ENCODE peak calls at places on chromosomes 4 and X, in eight cellular contexts. K is mucosa of gallbladder, B is fibroblast of the conjunctiva, Z is NCI-H2029 treated with DMSO at 0.1 percent for 48 hours, U is HuH-7, J is astrocyte of the cerebellum, I is uterus, R is anterior cingulate cortex. T is an unnamed sample.

GRCh38 chr4:115851918-115852766 is 738.7 kb upstream of the NDST4 start:
- DNase-seq in R (no peak), K (peak), J (peak), U (peak), I (no peak), Z (peak), B (peak), T (no peak)

GRCh38 chr4:15963001-15963451 is at the start of gene FGFBP2:
- DNase-seq in I (no peak), R (no peak), Z (no peak), K (no peak), B (peak), U (peak), J (no peak), T (peak)

GRCh38 chr4:110381784-110382183 is 94.2 kb upstream of the ENPEP start:
- DNase-seq in J (no peak), I (no peak), Z (no peak), U (no peak), B (no peak), R (no peak), K (no peak), T (no peak)

GRCh38 chr4:14924945-14925344 is 77.3 kb upstream of the CPEB2 start:
- DNase-seq in Z (no peak), I (no peak), U (no peak), K (no peak), R (no peak), B (no peak), J (no peak), T (no peak)

GRCh38 chrX:118459494-118459893 is 36.1 kb upstream of the DOCK11 start:
- DNase-seq in I (no peak), B (peak), J (peak), Z (no peak), K (no peak), R (no peak), U (peak), T (no peak)

GRCh38 chrX:129791961-129792570 is 12.3 kb downstream of the SASH3 start:
- DNase-seq in J (no peak), I (no peak), K (no peak), Z (peak), B (no peak), R (no peak), U (no peak), T (no peak)

GRCh38 chr4:134708616-134709015 is 507.0 kb upstream of the PABPC4L start:
- DNase-seq in I (no peak), K (no peak), Z (no peak), U (no peak), B (no peak), R (no peak), J (no peak), T (no peak)

GRCh38 chr4:18795794-18796193 is 774.2 kb upstream of the LCORL start:
- DNase-seq in K (no peak), B (no peak), J (no peak), Z (no peak), R (no peak), I (no peak), U (no peak), T (no peak)

GRCh38 chr4:100257567-100257966 is 67.3 kb upstream of the DDIT4L start:
- DNase-seq in I (no peak), Z (no peak), R (no peak), J (no peak), K (no peak), U (no peak), B (no peak), T (no peak)

GRCh38 chr4:81833596-81833995 is 361.9 kb upstream of the RASGEF1B start:
- DNase-seq in I (no peak), Z (no peak), J (no peak), R (no peak), U (no peak), B (no peak), K (no peak), T (no peak)

GRCh38 chr4:81723927-81724587 is 252.3 kb upstream of the RASGEF1B start:
- DNase-seq in U (no peak), Z (peak), I (peak), J (peak), R (no peak), B (no peak), K (peak), T (no peak)

T was measured in activated T-helper 2 cell treated with anti-CD3 and anti-CD28 coated beads, Interferon-gamma antibody, Interleukin-2, Interleukin-4, amounts not matched to agents 10 μg/mL and 5 μg/mL and 100 μg/mL, durations not matched to agents 14 hours and 24 hours and 36 hours.